ENCODE peak calls at places on chromosomes 7 and 10, in six cellular contexts. N, L, M, S, U and Q are unnamed samples. For H3K4me1 and H3K9me3, the result is how much of the 10 kb centered on the place peaks cover.

GRCh38 chr10:124266468-124267230 is 152.1 kb downstream of the OAT start:
- DNase-seq in N (no peak), L (no peak), M (no peak), U (no peak), S (no peak), Q (peak)

GRCh38 chr10:110629680-110630191 is 14.4 kb upstream of the RBM20 start:
- DNase-seq in U (no peak), S (no peak), M (no peak), L (no peak), N (peak), Q (peak)

GRCh38 chr7:30782690-30783089 is 11.5 kb downstream of the MINDY4 start:
- DNase-seq in L (no peak), M (no peak), U (no peak), S (no peak), N (no peak), Q (no peak)

GRCh38 chr10:85995791-85996190 is 370.8 kb downstream of the GRID1 start:
- DNase-seq in U (no peak), M (peak), L (no peak), N (peak), S (no peak), Q (peak)

GRCh38 chr10:4656576-4657194 is 169.3 kb upstream of the AKR1E2 start:
- DNase-seq in N (peak), S (no peak), U (peak), L (peak), M (peak), Q (peak)

GRCh38 chr10:102752934-102753664 is 9.4 kb downstream of the WBP1L start:
- DNase-seq in N (no peak), M (no peak), L (peak), U (peak), S (no peak), Q (peak)

GRCh38 chr10:80545258-80545881 is 7.7 kb downstream of the SH2D4B start:
- DNase-seq in L (no peak), M (no peak), N (no peak), U (no peak), S (no peak), Q (no peak)

GRCh38 chr7:137754076-137754851 is 92.5 kb downstream of the DGKI start:
- DNase-seq in L (no peak), U (peak), S (no peak), M (no peak), N (no peak), Q (no peak)

GRCh38 chr7:101898019-101898575 is 80.7 kb downstream of the CUX1 start:
- DNase-seq in N (no peak), L (peak), M (no peak), S (no peak), U (no peak), Q (peak)

GRCh38 chr10:70810967-70811366 is 4.8 kb upstream of the SGPL1 start:
- DNase-seq in L (no peak), S (no peak), N (no peak), M (no peak), U (no peak), Q (no peak)

GRCh38 chr7:18212788-18213187 is 185.1 kb upstream of the PRPS1L1 start:
- DNase-seq in N (no peak), U (peak), M (no peak), L (no peak), S (no peak), Q (peak)

GRCh38 chr7:4074407-4074806 is 607.7 kb upstream of the FOXK1 start:
- DNase-seq in S (no peak), L (no peak), U (no peak), N (no peak), M (no peak), Q (no peak)

GRCh38 chr7:21371371-21371770 is 56.5 kb upstream of the SP4 start:
- DNase-seq in M (no peak), L (no peak), N (no peak), U (no peak), S (no peak), Q (peak)

GRCh38 chr7:137978464-137979237 is 23.2 kb downstream of the CREB3L2 start:
- DNase-seq in L (peak), N (no peak), M (peak), U (peak), S (no peak), Q (peak)

GRCh38 chr10:127977368-127978009 is 70.6 kb downstream of the PTPRE start:
- DNase-seq in L (peak), N (peak), M (no peak), S (no peak), U (peak), Q (no peak)

GRCh38 chr10:44411251-44411650 is 26.4 kb upstream of the CXCL12 start:
- DNase-seq in S (no peak), U (no peak), N (no peak), M (no peak), L (no peak), Q (no peak)

GRCh38 chr7:54188843-54189242 is 353.3 kb upstream of the VSTM2A start:
- DNase-seq in N (no peak), M (no peak), S (no peak), U (no peak), L (no peak), Q (no peak)

GRCh38 chr7:15291707-15292106 is 270.1 kb downstream of the AGMO start:
- DNase-seq in S (no peak), M (no peak), L (no peak), N (no peak), U (no peak), Q (no peak)

GRCh38 chr7:143205560-143206293 is 16.1 kb upstream of the TAS2R40 start:
- DNase-seq in U (no peak), N (no peak), S (no peak), M (no peak), L (no peak), Q (no peak)

GRCh38 chr7:150966002-150966401 is 12.1 kb downstream of the KCNH2 start:
- DNase-seq in M (no peak), N (no peak), S (no peak), U (no peak), L (peak), Q (no peak)

GRCh38 chr7:111006691-111007090 is 84.2 kb upstream of the LRRN3 start:
- DNase-seq in L (no peak), N (no peak), M (no peak), U (no peak), S (no peak), Q (peak)

GRCh38 chr7:108249458-108249857 is 119.3 kb upstream of the LAMB4 start:
- DNase-seq in U (no peak), L (no peak), M (no peak), N (no peak), S (no peak), Q (no peak)

GRCh38 chr7:112286294-112287086 is 80.0 kb downstream of the ZNF277 start:
- DNase-seq in S (no peak), M (no peak), U (no peak), N (no peak), L (peak), Q (no peak)

GRCh38 chr7:155278921-155279320 is 18.8 kb upstream of the INSIG1 start:
- DNase-seq in N (no peak), L (no peak), M (no peak), U (no peak), S (no peak), Q (no peak)

GRCh38 chr10:6995846-6996245 is 415.0 kb downstream of the SFMBT2 start:
- DNase-seq in L (peak), N (no peak), M (no peak), U (peak), S (no peak), Q (peak)

GRCh38 chr10:62972103-62972502 is 155.9 kb upstream of the EGR2 start:
- DNase-seq in S (no peak), M (no peak), N (no peak), U (peak), L (no peak), Q (peak)

GRCh38 chr10:77692782-77693181 is 55.2 kb upstream of the KCNMA1 start:
- DNase-seq in U (peak), S (no peak), M (no peak), N (peak), L (no peak), Q (peak)

GRCh38 chr7:158247758-158248487 is 339.7 kb downstream of the PTPRN2 start:
- DNase-seq in M (no peak), U (no peak), S (no peak), N (no peak), L (no peak), Q (no peak)

GRCh38 chr7:77246031-77246430 is 46.4 kb upstream of the FGL2 start:
- DNase-seq in S (no peak), U (no peak), N (no peak), L (no peak), M (no peak), Q (no peak)

GRCh38 chr7:142760071-142760642 is 10.6 kb upstream of the PRSS2 start:
- DNase-seq in U (no peak), N (no peak), M (no peak), L (no peak), S (no peak), Q (no peak)

GRCh38 chr10:28300027-28300426 is 2.8 kb downstream of the MPP7 start:
- DNase-seq in M (no peak), S (no peak), U (no peak), N (no peak), L (no peak), Q (no peak)

GRCh38 chr7:44120395-44120794 is 3.0 kb downstream of the POLD2 start:
- DNase-seq in N (no peak), U (no peak), M (no peak), L (no peak), S (no peak), Q (no peak)

GRCh38 chr10:110356628-110357245 is 52.0 kb upstream of the SMNDC1 start:
- DNase-seq in N (peak), U (peak), S (no peak), L (no peak), M (peak), Q (peak)

GRCh38 chr10:65377687-65378086 is 1548.1 kb upstream of the LRRTM3 start:
- DNase-seq in N (no peak), U (no peak), S (no peak), L (no peak), M (no peak), Q (no peak)

GRCh38 chr10:29545122-29545521 is 89.6 kb downstream of the SVIL start:
- DNase-seq in S (no peak), N (no peak), U (no peak), L (no peak), M (no peak), Q (no peak)
- H3K4me1 ChIP-seq in S (under half), N (under half), U (under half), L (under half), M (under half), Q (under half)

DNA sequence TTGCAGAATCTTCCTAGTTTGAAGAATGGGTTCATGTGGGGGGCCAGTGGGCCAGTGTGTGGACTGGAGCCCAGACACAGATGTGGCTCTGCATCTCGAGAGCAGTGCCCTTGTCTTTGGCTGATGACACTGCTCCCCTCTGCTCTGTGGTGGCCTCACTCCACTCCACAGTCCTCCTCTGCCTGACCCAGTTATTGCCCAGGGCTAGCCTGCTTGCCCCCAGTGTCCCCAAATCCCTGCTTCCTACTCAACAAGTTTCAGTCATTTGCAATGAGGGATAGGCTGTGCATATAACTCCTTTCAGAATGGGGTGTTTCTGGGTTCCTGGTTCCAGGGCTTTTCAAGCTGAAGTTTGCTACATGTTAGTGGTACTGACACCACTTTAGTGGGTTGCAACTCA is 177.5 kb downstream of the SNX10 start:
- DNase-seq in U (no peak), S (no peak), N (no peak), M (no peak), L (no peak), Q (no peak)
- H3K9me3 ChIP-seq in U (under half), S (under half), N (under half), M (under half), L (under half), Q (under half)

GRCh38 chr7:114086491-114086905 is 167.7 kb upstream of the PPP1R3A start:
- DNase-seq in M (no peak), N (peak), S (no peak), U (no peak), L (no peak), Q (peak)
- H3K9ac ChIP-seq in M (peak), N (peak), S (no peak), U (peak), L (no peak), Q (peak)

GRCh38 chr10:107072028-107072427 is 92.5 kb downstream of the SORCS1 start:
- DNase-seq in L (no peak), M (no peak), U (no peak), N (no peak), S (no peak), Q (no peak)

GRCh38 chr10:107071301-107071700 is 93.2 kb downstream of the SORCS1 start:
- DNase-seq in U (no peak), M (no peak), S (no peak), N (no peak), L (no peak), Q (no peak)

GRCh38 chr10:107072786-107073185 is 91.7 kb downstream of the SORCS1 start:
- DNase-seq in S (no peak), L (no peak), M (no peak), N (no peak), U (no peak), Q (no peak)

DNA sequence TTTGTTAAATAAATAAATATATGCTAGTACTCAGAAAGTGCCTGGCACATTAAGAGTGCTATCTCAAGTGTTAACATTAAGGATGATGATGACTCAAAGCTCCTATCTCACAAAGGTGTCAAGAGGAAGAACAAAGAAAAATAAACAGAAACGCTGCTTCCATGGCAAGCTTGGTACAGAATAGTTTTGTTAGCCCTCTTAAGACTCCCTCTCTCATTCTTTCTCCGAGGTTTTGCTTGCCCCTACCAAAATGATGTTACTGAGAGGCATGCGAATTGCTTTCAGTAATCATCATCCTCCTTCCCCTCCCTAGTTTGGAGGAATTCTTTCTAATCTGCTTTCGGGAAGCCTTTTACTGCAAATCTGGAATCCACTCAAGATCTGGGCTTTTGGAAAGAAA is 96.7 kb downstream of the SORCS1 start:
- DNase-seq in U (no peak), S (no peak), N (no peak), M (no peak), L (no peak), Q (no peak)
- H3K4me1 ChIP-seq in U (under half), S (under half), N (under half), M (under half), L (under half), Q (under half)

GRCh38 chr7:57256637-57257375 is 124.6 kb upstream of the ZNF479 start:
- DNase-seq in L (no peak), U (no peak), S (no peak), N (no peak), M (no peak), Q (no peak)
- H3K9me3 ChIP-seq in L (under half), U (under half), S (under half), N (under half), M (under half), Q (under half)

GRCh38 chr10:48792121-48792520 is 107.4 kb downstream of the WDFY4 start:
- DNase-seq in U (no peak), M (no peak), N (no peak), S (no peak), L (no peak), Q (no peak)

GRCh38 chr10:48789861-48790739 is 105.4 kb downstream of the WDFY4 start:
- DNase-seq in U (no peak), M (no peak), L (no peak), N (no peak), S (no peak), Q (no peak)

GRCh38 chr10:48792687-48793096 is 108.0 kb downstream of the WDFY4 start:
- DNase-seq in M (no peak), L (no peak), S (no peak), U (peak), N (no peak), Q (peak)

GRCh38 chr10:48790740-48791044 is 106.0 kb downstream of the WDFY4 start:
- DNase-seq in U (no peak), L (no peak), N (no peak), S (no peak), M (no peak), Q (no peak)

DNA sequence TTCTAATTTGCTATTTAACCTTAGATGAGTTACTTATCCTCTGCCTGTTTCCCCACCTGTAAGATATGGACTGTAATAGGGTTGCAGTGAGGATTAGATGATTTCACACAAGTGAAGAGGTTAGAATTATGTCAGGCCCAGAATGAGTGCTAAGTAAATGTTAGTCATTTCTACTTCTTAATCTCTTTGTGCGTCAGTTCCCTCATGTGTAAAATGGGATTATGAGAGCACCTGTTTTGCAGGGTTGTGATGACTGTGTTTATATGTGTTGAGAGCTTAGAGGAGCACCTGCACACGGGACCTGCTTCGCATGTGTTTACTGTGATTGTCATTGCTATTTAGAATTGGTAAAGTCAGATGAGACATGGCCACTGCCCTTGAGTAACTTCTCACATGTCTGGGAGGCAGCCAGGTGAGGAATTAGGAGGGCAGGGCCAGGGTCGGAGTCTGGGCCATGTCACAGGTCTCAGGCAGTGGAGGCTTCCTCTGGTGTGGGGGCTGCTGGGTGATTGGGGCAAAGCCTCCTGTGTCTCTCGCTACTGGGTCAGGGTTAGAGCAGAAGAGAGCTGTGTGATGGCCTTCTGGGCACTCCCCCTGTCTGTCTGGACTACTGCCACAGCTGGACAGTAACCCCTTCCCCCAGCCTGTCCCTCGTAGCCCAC is 106.7 kb downstream of the WDFY4 start:
- DNase-seq in N (no peak), L (no peak), U (no peak), S (no peak), M (no peak), Q (no peak)
- H3K9ac ChIP-seq in N (no peak), L (no peak), U (no peak), S (no peak), M (no peak), Q (no peak)

GRCh38 chr7:106176414-106177294 is 64.5 kb upstream of the SYPL1 start:
- DNase-seq in L (peak), N (peak), U (peak), S (peak), M (peak), Q (peak)
- H3K4me1 ChIP-seq in L (under half), N (under half), U (under half), S (under half), M (under half), Q (under half)

GRCh38 chr7:16939161-16939560 is 57.4 kb upstream of the AGR3 start:
- DNase-seq in N (no peak), U (no peak), M (no peak), S (no peak), L (no peak), Q (no peak)
- H3K9me3 ChIP-seq in N (under half), U (under half), M (under half), S (under half), L (under half), Q (under half)

GRCh38 chr7:1926908-1927306 is 256.8 kb downstream of the ELFN1 start:
- DNase-seq in U (no peak), S (no peak), L (no peak), M (no peak), N (no peak), Q (no peak)
- H3K9ac ChIP-seq in U (no peak), S (no peak), L (no peak), M (no peak), N (no peak), Q (no peak)

GRCh38 chr10:71998840-71999194 is 34.6 kb downstream of the CHST3 start:
- DNase-seq in N (peak), U (peak), M (no peak), L (peak), S (peak), Q (peak)

GRCh38 chr10:71999360-72000072 is 35.3 kb downstream of the CHST3 start:
- DNase-seq in S (no peak), N (peak), M (no peak), L (peak), U (peak), Q (peak)

GRCh38 chr10:71998119-71998839 is 34.1 kb downstream of the CHST3 start:
- DNase-seq in S (no peak), U (no peak), L (no peak), N (no peak), M (no peak), Q (no peak)

GRCh38 chr10:71995880-71996597 is 31.8 kb downstream of the CHST3 start:
- DNase-seq in U (peak), L (peak), N (no peak), S (no peak), M (no peak), Q (no peak)

DNA sequence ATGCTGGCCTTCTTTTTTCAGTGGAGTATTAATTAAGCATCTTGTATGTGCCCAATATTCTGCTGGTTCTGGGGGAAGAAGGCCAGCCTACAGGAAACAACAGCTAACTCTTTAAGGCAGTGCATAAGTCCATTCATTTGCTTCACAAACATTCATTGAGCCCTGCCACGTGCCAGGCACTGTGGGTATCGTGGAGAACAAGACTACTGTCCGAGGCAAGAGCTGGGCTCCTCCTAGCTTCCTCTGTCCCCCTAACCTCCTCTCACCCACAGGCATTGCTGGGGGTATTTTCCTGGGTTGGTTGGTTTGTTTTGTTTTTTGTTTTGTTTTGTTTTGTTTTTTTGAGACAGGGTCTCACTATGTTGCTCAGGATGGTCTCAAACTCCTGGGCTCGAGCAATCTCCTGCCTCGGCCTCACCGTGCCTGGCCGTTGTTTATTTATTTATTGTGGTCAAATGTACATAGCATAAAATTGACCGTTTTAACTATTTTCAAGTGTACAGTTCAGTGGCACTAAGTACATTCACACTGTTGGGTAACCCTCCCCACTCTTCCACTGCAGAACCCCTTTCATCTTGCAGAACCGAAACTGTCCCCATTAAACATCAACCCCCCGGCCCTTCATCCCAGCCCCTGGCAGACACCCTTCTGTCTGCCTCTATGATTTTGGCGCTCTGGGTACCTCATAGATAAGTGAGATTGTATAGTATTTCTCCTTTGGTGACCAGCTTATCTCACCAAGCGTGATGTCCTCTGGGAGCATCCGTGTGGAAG is 32.6 kb downstream of the CHST3 start:
- DNase-seq in L (no peak), U (no peak), N (no peak), M (no peak), S (no peak), Q (no peak)
- H3K4me1 ChIP-seq in L (under half), U (under half), N (under half), M (under half), S (under half), Q (half or more)